ENCODE peak calls at places on chromosome 1, in four cellular contexts. L is heart right ventricle, I is breast epithelium, X is keratinocyte. N is an unnamed sample.

GRCh38 chr1:42777860-42778259 is 6.9 kb upstream of the TMEM269 start:
- DNase-seq in I (no peak), L (no peak), X (no peak), N (no peak)

GRCh38 chr1:202376247-202376646 is 27.7 kb downstream of the PPP1R12B start:
- DNase-seq in I (no peak), X (no peak), L (no peak), N (no peak)

GRCh38 chr1:109252167-109252892 is 3.0 kb downstream of the CELSR2 start:
- DNase-seq in L (no peak), I (no peak), X (no peak), N (no peak)

GRCh38 chr1:205430631-205431305 is 8.9 kb upstream of the LEMD1 start:
- DNase-seq in I (no peak), X (no peak), L (peak; percentile 51), N (peak; percentile 60)

GRCh38 chr1:226549937-226550670 is 1.5 kb downstream of the STUM start:
- DNase-seq in L (peak; percentile 55), X (peak; percentile 1), I (no peak), N (peak; percentile 80)

GRCh38 chr1:119112791-119113190 is 27.7 kb downstream of the WARS2 start:
- DNase-seq in L (no peak), I (no peak), X (no peak), N (no peak)

GRCh38 chr1:71677541-71677940 is 596.7 kb upstream of the ZRANB2 start:
- DNase-seq in L (no peak), X (no peak), I (no peak), N (no peak)

GRCh38 chr1:145975216-145975615 is 10.7 kb downstream of the POLR3GL start:
- DNase-seq in I (peak; percentile 47), L (no peak), X (no peak), N (no peak)

GRCh38 chr1:8782955-8783354 is 34.5 kb downstream of the RERE start:
- DNase-seq in X (no peak), L (no peak), I (no peak), N (no peak)

GRCh38 chr1:97489834-97490233 is 431.0 kb downstream of the DPYD start:
- DNase-seq in I (no peak), L (no peak), X (no peak), N (no peak)

GRCh38 chr1:88610687-88611086 is 73.4 kb upstream of the PKN2 start:
- DNase-seq in I (no peak), L (no peak), X (no peak), N (no peak)

DNA sequence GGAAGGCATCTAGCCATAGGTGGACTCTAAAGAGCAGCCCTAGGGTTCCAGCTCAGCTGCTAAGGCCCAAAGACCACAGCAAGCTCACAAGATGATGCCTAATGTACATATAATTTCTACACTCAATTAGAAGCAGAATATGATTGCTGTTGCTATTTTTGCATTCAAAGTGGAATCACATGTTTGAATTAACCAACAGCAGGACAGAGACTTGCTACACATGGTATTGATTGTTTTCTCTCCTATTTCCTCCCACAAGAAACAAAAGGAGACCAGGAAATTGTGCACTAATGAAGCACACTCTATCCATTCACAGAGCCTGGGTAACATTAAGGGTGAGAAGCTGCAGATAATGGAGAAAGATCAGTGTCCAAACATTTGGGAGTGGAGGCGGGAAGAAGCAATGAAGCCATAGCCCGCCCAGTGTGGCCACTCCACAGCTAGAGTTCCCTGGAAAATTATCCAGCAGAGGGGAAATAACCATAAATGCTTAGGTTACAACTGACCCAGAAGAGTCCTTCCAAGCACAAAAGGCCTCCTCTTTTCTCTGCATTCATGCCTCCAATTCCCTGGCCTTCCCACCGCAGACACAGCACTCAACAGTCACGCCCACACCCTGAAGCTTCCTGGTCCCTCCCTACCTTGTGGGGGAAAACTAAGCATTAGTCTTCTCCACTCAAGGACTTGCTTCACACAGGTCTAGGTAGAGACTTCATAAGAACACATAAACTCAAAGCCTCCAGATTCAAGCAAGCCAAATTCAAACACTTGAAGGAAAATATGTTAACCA is 7.5 kb downstream of the CNN3 start:
- DNase-seq in L (no peak), X (no peak), I (no peak), N (no peak)
- H3K4me3 ChIP-seq in L (no peak overlapping the region), X (no peak overlapping the region), I (no peak overlapping the region), N (no peak overlapping the region)

DNA sequence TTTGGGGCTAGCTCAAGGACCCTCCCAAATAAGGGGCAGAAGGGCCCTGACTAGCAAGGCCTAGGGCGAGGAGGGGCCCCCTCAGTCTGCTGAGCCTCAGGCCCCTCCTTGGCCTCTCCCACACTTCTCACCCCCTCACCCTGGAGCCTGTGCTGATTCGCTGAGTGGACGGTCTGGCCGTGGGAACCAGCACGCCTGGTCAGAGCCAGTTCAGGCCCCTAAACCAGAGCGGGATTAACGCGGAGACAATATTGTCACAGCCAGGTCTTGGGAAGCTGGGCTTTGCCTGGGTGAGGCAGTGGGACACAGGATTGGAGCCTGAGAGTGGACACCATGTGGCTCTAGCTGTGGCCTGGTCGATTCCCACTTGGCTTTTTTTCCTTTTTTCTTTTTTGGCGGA is 4.8 kb upstream of the FBLIM1 start:
- DNase-seq in X (no peak), L (no peak), I (no peak), N (no peak)
- H3K4me1 ChIP-seq in X (peaks cover 16% of the 10 kb centered on the region), L (peaks cover 27% of the 10 kb centered on the region), I (no peaks in the 10 kb centered on the region), N (peaks cover 3% of the 10 kb centered on the region)

GRCh38 chr1:152622803-152623202 is at the start of gene LCE3A:
- DNase-seq in I (no peak), X (no peak), L (no peak), N (peak; percentile 28)
- H3K9me3 ChIP-seq in I (peaks cover 5% of the 10 kb centered on the region), X (peaks cover 8% of the 10 kb centered on the region), L (peaks cover 24% of the 10 kb centered on the region), N (no peaks in the 10 kb centered on the region)

GRCh38 chr1:162663589-162664030 is 31.3 kb downstream of the DDR2 start:
- DNase-seq in I (no peak), X (no peak), L (no peak), N (no peak)
- H3K4me3 ChIP-seq in I (no peak overlapping the region), X (no peak overlapping the region), L (no peak overlapping the region), N (no peak overlapping the region)

DNA sequence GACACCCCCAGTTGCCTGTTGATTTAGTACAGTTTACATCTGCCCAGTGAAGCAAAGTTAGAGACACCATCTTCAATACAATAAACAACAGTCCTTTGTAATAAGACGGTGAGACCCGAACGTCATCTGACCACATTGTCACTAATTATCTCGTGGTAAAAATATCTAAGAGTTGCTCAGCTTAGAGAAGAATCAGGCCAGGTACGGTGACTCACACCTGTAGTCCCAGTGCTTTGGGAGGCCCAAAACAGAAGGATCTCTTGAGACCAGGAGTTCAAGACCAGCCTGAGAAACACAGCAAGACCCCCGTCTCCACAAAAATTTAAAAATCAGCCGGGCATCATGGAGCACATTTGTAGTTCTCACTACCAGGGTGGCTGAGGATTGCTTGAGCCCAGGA is 53.5 kb downstream of the CD34 start:
- DNase-seq in X (no peak), I (no peak), L (no peak), N (no peak)
- H3K4me1 ChIP-seq in X (no peaks in the 10 kb centered on the region), I (no peaks in the 10 kb centered on the region), L (peaks cover 77% of the 10 kb centered on the region), N (peaks cover 17% of the 10 kb centered on the region)

GRCh38 chr1:238552271-238552670 is 661.5 kb upstream of the ZP4 start:
- DNase-seq in X (no peak), I (no peak), L (no peak), N (no peak)
- H3K9me3 ChIP-seq in X (no peaks in the 10 kb centered on the region), I (no peaks in the 10 kb centered on the region), L (peaks cover 5% of the 10 kb centered on the region), N (no peaks in the 10 kb centered on the region)

GRCh38 chr1:154406572-154406879 is 1.4 kb downstream of the IL6R start:
- DNase-seq in I (no peak), X (no peak), L (no peak), N (no peak)
- H3K4me3 ChIP-seq in I (peak overlapping the region; percentile 79), X (peak overlapping the region; percentile 81), L (peak overlapping the region; percentile 67), N (peak overlapping the region; percentile 61)

N was measured in right cardiac atrium.